ENCODE peak calls at places on chromosomes 3 and 15, in seven cellular contexts. P, M, X, Y, V, S and L are unnamed samples.

GRCh38 chr3:156620901-156621300 is 53.5 kb upstream of the TIPARP start:
- DNase-seq in P (no peak), Y (no peak), S (no peak), V (peak; percentile 40), X (no peak), M (no peak), L (peak; percentile 42)

GRCh38 chr15:25171111-25171811 is 216.5 kb downstream of the SNRPN start:
- DNase-seq in S (no peak), P (peak; percentile 30), V (no peak), X (peak; percentile 9), M (no peak), Y (peak; percentile 36), L (no peak)

GRCh38 chr3:5170975-5171374 is 16.5 kb upstream of the EDEM1 start:
- DNase-seq in X (no peak), P (no peak), S (no peak), M (no peak), Y (no peak), V (no peak), L (no peak)

GRCh38 chr3:52405066-52405465 is 39.8 kb downstream of the SEMA3G start:
- DNase-seq in V (no peak), P (no peak), Y (peak; percentile 28), S (no peak), M (no peak), X (no peak), L (no peak)

GRCh38 chr15:45185069-45185779 is 2.5 kb downstream of the SHF start:
- DNase-seq in X (no peak), V (no peak), P (no peak), Y (no peak), M (no peak), S (no peak), L (no peak)

GRCh38 chr3:90241481-90241880 is 1134.1 kb downstream of the EPHA3 start:
- DNase-seq in P (no peak), V (no peak), X (no peak), M (no peak), S (no peak), Y (no peak), L (peak; percentile 28)

GRCh38 chr3:146160233-146160963 is 586 bp downstream of the PLOD2 start:
- DNase-seq in S (no peak), P (peak; percentile 41), V (peak; percentile 87), M (no peak), X (no peak), Y (peak; percentile 48), L (peak; percentile 94)

GRCh38 chr3:49378249-49378899 is 20.2 kb upstream of the GPX1 start:
- DNase-seq in Y (peak; percentile 70), M (no peak), S (no peak), P (no peak), X (peak; percentile 34), V (peak; percentile 94), L (peak; percentile 86)

GRCh38 chr3:46946416-46946815 is 30.1 kb downstream of the CCDC12 start:
- DNase-seq in P (no peak), M (no peak), V (no peak), Y (peak; percentile 48), X (no peak), S (no peak), L (no peak)

GRCh38 chr15:83372434-83372873 is 74.7 kb upstream of the SH3GL3 start:
- DNase-seq in P (no peak), V (peak; percentile 47), Y (no peak), M (no peak), S (no peak), X (no peak), L (peak; percentile 51)

GRCh38 chr15:77665530-77666295 is 33.0 kb upstream of the LINGO1 start:
- DNase-seq in M (no peak), Y (no peak), V (no peak), S (no peak), X (no peak), P (no peak), L (no peak)

GRCh38 chr3:171257251-171258179 is 202.7 kb downstream of the TNIK start:
- DNase-seq in S (no peak), Y (no peak), M (no peak), X (no peak), V (peak; percentile 86), P (no peak), L (peak; percentile 77)

GRCh38 chr3:51388286-51389029 is 2.6 kb upstream of the RBM15B start:
- DNase-seq in X (no peak), S (no peak), V (no peak), Y (no peak), P (no peak), M (no peak), L (peak; percentile 43)

GRCh38 chr15:71780349-71780976 is 29.9 kb upstream of the NR2E3 start:
- DNase-seq in X (no peak), V (peak; percentile 46), S (peak; percentile 11), Y (no peak), M (peak; percentile 4), P (peak; percentile 63), L (peak; percentile 76)

GRCh38 chr15:67025719-67026118 is 39.7 kb upstream of the SMAD3 start:
- DNase-seq in P (no peak), X (no peak), M (no peak), Y (no peak), S (no peak), V (peak; percentile 66), L (peak; percentile 71)

GRCh38 chr15:97840501-97840900 is 120.0 kb upstream of the ARRDC4 start:
- DNase-seq in V (no peak), P (no peak), S (no peak), X (no peak), Y (no peak), M (no peak), L (no peak)

GRCh38 chr3:156274791-156275190 is 154.4 kb downstream of the KCNAB1 start:
- DNase-seq in X (no peak), P (no peak), S (no peak), Y (no peak), M (no peak), V (no peak), L (no peak)

GRCh38 chr15:87713405-87713995 is 543.0 kb downstream of the NTRK3 start:
- DNase-seq in S (no peak), X (no peak), Y (no peak), M (no peak), V (no peak), P (no peak), L (no peak)

GRCh38 chr15:25327671-25328070 is 111.2 kb downstream of the UBE3A start:
- DNase-seq in P (no peak), V (no peak), X (no peak), Y (no peak), M (no peak), S (no peak), L (no peak)

GRCh38 chr3:66904816-66905543 is 93.1 kb upstream of the KBTBD8 start:
- DNase-seq in P (no peak), Y (no peak), S (no peak), M (no peak), X (no peak), V (no peak), L (no peak)

GRCh38 chr3:122213650-122214049 is 30.2 kb downstream of the CASR start:
- DNase-seq in M (no peak), V (no peak), P (no peak), X (no peak), Y (no peak), S (no peak), L (no peak)